ENCODE peak calls at places on chromosomes 11 and 22, in five cellular contexts. P is heart right ventricle, U is suprapubic skin, T is spleen, I is transverse colon. B is an unnamed sample.
A peak's percentile ranks its signal among the peaks of the same experiment; 100 is the strongest.

GRCh38 chr11:69912911-69913451 is 93.8 kb upstream of the FGF3 start:
- DNase-seq in P (no peak), U (peak; percentile 46), T (peak; percentile 55), I (peak; percentile 27), B (peak; percentile 35)

GRCh38 chr11:33689089-33689488 is 11.5 kb downstream of the C11orf91 start:
- DNase-seq in P (no peak), I (no peak), T (no peak), U (no peak), B (no peak)

GRCh38 chr11:8268530-8269461 is 5.1 kb upstream of the LMO1 start:
- DNase-seq in T (peak; percentile 74), P (no peak), I (no peak), U (peak; percentile 49), B (no peak)

GRCh38 chr11:26976389-26976788 is 17.5 kb upstream of the FIBIN start:
- DNase-seq in T (no peak), I (no peak), U (no peak), P (no peak), B (no peak)

GRCh38 chr11:35234836-35235235 is 95.9 kb downstream of the CD44 start:
- DNase-seq in T (no peak), I (no peak), U (no peak), P (no peak), B (no peak)

GRCh38 chr11:19632435-19632834 is 80.2 kb upstream of the NAV2 start:
- DNase-seq in T (no peak), I (no peak), U (no peak), P (no peak), B (no peak)

GRCh38 chr11:113533425-113533698 is 58.2 kb upstream of the DRD2 start:
- DNase-seq in U (no peak), I (no peak), P (no peak), T (no peak), B (no peak)

GRCh38 chr11:1472180-1473005 is 14.2 kb downstream of the MOB2 start:
- DNase-seq in I (no peak), U (peak; percentile 58), T (peak; percentile 52), P (peak; percentile 12), B (no peak)

GRCh38 chr11:4560462-4560861 is 15.5 kb downstream of the OR52M1 start:
- DNase-seq in U (no peak), T (no peak), P (no peak), I (no peak), B (peak; percentile 47)

GRCh38 chr22:44947029-44947428 is 62.8 kb downstream of the PHF21B start:
- DNase-seq in I (no peak), U (no peak), T (no peak), P (no peak), B (no peak)

GRCh38 chr11:95084509-95084908 is 5.1 kb upstream of the ENDOD1 start:
- DNase-seq in I (no peak), U (no peak), P (no peak), T (no peak), B (no peak)

GRCh38 chr11:117490911-117491310 is 163.3 kb downstream of the CEP164 start:
- DNase-seq in T (no peak), I (no peak), U (no peak), P (no peak), B (no peak)

GRCh38 chr22:25193548-25193947 is 6.1 kb upstream of the CRYBB3 start:
- DNase-seq in P (no peak), T (no peak), U (no peak), I (no peak), B (no peak)

GRCh38 chr11:127875076-127875475 is 712.3 kb downstream of the ETS1 start:
- DNase-seq in T (no peak), P (no peak), U (no peak), I (no peak), B (no peak)

GRCh38 chr11:47353978-47354774 is 1.7 kb upstream of the MYBPC3 start:
- DNase-seq in T (no peak), U (no peak), P (no peak), I (no peak), B (no peak)

GRCh38 chr11:11813288-11813962 is 28.3 kb upstream of the USP47 start:
- DNase-seq in T (no peak), P (no peak), I (peak; percentile 24), U (no peak), B (peak; percentile 78)

GRCh38 chr11:75233688-75234295 is 6.8 kb upstream of the TPBGL start:
- DNase-seq in U (no peak), P (no peak), I (no peak), T (no peak), B (peak; percentile 92)

GRCh38 chr11:10906521-10906920 is 48.7 kb upstream of the ZBED5 start:
- DNase-seq in U (no peak), I (no peak), T (no peak), P (no peak), B (peak; percentile 47)

GRCh38 chr11:129230006-129230405 is 37.9 kb upstream of the ARHGAP32 start:
- DNase-seq in T (no peak), I (no peak), P (no peak), U (no peak), B (no peak)

GRCh38 chr11:130945945-130946344 is 29.7 kb upstream of the SNX19 start:
- DNase-seq in P (peak; percentile 26), U (no peak), I (peak; percentile 10), T (no peak), B (no peak)

GRCh38 chr11:121422675-121423074 is 29.4 kb upstream of the SORL1 start:
- DNase-seq in I (no peak), P (no peak), U (no peak), T (no peak), B (no peak)

GRCh38 chr11:65489706-65490310 is 9.0 kb upstream of the MALAT1 start:
- DNase-seq in T (no peak), U (peak; percentile 72), I (peak; percentile 52), P (peak; percentile 46), B (peak; percentile 90)

GRCh38 chr11:65491163-65491465 is 7.7 kb upstream of the MALAT1 start:
- DNase-seq in I (no peak), T (no peak), U (peak; percentile 64), P (no peak), B (no peak)

GRCh38 chr11:65487467-65488272 is 11.2 kb upstream of the MALAT1 start:
- DNase-seq in U (peak; percentile 99), P (peak; percentile 93), I (peak; percentile 95), T (peak; percentile 93), B (peak; percentile 100)

GRCh38 chr11:65488273-65489058 is 10.4 kb upstream of the MALAT1 start:
- DNase-seq in I (peak; percentile 74), U (peak; percentile 85), P (peak; percentile 66), T (no peak), B (peak; percentile 72)

GRCh38 chr11:65489061-65489705 is 9.7 kb upstream of the MALAT1 start:
- DNase-seq in U (peak; percentile 78), I (peak; percentile 60), P (peak; percentile 72), T (no peak), B (peak; percentile 97)
- H3K4me1 ChIP-seq in U (peaks cover 92% of the 10 kb centered on the region), I (peaks cover 93% of the 10 kb centered on the region), P (peaks cover 79% of the 10 kb centered on the region), T (peaks cover 90% of the 10 kb centered on the region), B (peaks cover 89% of the 10 kb centered on the region)

GRCh38 chr22:50318356-50318697 is 8.5 kb downstream of the DENND6B start:
- DNase-seq in I (no peak), T (no peak), U (no peak), P (no peak), B (no peak)

GRCh38 chr22:50315289-50316113 is 8.1 kb upstream of the PLXNB2 start:
- DNase-seq in T (no peak), P (no peak), I (no peak), U (no peak), B (no peak)

GRCh38 chr22:50317674-50318073 is 9.1 kb downstream of the DENND6B start:
- DNase-seq in U (no peak), P (no peak), I (no peak), T (no peak), B (no peak)

GRCh38 chr22:50316114-50317065 is 8.9 kb upstream of the PLXNB2 start:
- DNase-seq in I (no peak), U (no peak), P (no peak), T (peak; percentile 74), B (no peak)

DNA sequence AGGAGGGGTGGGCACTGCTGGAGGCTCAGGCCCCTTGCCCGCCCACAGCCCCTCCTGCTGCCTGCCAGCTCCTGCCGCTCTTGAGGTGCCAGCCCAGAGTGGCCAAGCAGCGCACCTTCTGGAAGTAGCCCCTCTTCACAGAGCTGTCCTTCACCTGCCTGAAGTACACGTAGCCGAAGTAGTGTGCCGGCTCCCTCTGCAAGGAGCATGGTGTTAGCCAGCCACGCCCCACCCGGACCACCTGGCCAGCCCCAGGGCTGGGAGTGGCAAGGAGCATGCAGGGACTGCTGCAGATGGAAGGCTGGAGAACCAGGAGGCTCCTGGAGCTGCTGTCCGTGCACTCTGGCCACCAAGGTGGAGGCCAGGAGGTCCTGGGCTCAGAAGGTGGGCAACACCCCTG is 9.6 kb downstream of the DENND6B start:
- DNase-seq in P (no peak), T (no peak), I (no peak), U (no peak), B (no peak)
- H3K4me1 ChIP-seq in P (peaks cover 4% of the 10 kb centered on the region), T (peaks cover 49% of the 10 kb centered on the region), I (peaks cover 15% of the 10 kb centered on the region), U (peaks cover 10% of the 10 kb centered on the region), B (no peaks in the 10 kb centered on the region)

GRCh38 chr22:39146256-39147101 is 6.0 kb downstream of the CBX7 start:
- DNase-seq in P (no peak), I (no peak), U (no peak), T (peak; percentile 74), B (no peak)
- H3K4me1 ChIP-seq in P (peaks cover 42% of the 10 kb centered on the region), I (peaks cover 60% of the 10 kb centered on the region), U (peaks cover 57% of the 10 kb centered on the region), T (peaks cover 86% of the 10 kb centered on the region), B (peaks cover 11% of the 10 kb centered on the region)

GRCh38 chr11:13010737-13011342 is 1.7 kb downstream of the RASSF10 start:
- DNase-seq in P (no peak), U (peak; percentile 63), I (peak; percentile 13), T (no peak), B (no peak)

GRCh38 chr11:13009921-13010736 is 1.0 kb downstream of the RASSF10 start:
- DNase-seq in P (peak; percentile 18), U (peak; percentile 64), T (no peak), I (no peak), B (peak; percentile 47)

GRCh38 chr11:13012037-13012693 is 3.0 kb downstream of the RASSF10 start:
- DNase-seq in T (no peak), I (no peak), U (no peak), P (no peak), B (no peak)

GRCh38 chr11:13013054-13013488 is 4.0 kb downstream of the RASSF10 start:
- DNase-seq in U (no peak), T (no peak), P (no peak), I (no peak), B (no peak)

GRCh38 chr11:13011366-13012036 is 2.4 kb downstream of the RASSF10 start:
- DNase-seq in U (no peak), I (no peak), P (no peak), T (no peak), B (no peak)
- H3K4me1 ChIP-seq in U (peaks cover 29% of the 10 kb centered on the region), I (peaks cover 26% of the 10 kb centered on the region), P (peaks cover 22% of the 10 kb centered on the region), T (peaks cover 25% of the 10 kb centered on the region), B (peaks cover 31% of the 10 kb centered on the region)

DNA sequence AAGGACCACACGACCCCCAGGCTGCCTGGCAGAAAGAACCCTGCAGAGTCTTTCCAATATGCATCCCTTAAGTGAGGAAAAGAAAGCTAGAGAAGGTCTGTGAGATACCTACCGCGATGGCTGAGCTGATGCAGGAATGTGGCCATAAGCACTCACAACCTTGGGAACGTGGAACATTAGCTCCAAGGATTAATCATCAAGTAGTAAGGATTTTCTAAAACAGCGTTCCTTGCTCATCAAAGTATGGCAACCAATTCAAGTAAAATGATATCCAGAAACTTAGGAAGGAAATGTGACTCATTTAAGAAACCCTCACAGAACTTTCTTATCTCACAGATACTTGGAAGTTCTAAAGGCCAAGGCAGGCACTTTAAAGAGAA is 12.8 kb downstream of the PACSIN2 start:
- DNase-seq in U (no peak), T (no peak), I (no peak), P (no peak), B (no peak)
- H3K4me1 ChIP-seq in U (peaks cover 69% of the 10 kb centered on the region), T (peaks cover 96% of the 10 kb centered on the region), I (peaks cover 65% of the 10 kb centered on the region), P (peaks cover 43% of the 10 kb centered on the region), B (peaks cover 78% of the 10 kb centered on the region)